ENCODE peak calls at places on chromosomes 7 and 10, in four cellular contexts. One of them, this sample, is unnamed. For H3K27me3, the result is how much of the 10 kb centered on the place peaks cover.

GRCh38 chr7:131219277-131220041 is 108.2 kb upstream of the MKLN1 start:
- DNase-seq in AG04450: no peak
- DNase-seq in ovary: no peak
- DNase-seq in mammary epithelial cell: no peak
- DNase-seq in this sample: no peak

GRCh38 chr10:31757374-31757773 is 171.3 kb downstream of the ARHGAP12 start:
- DNase-seq in ovary: peak
- DNase-seq in AG04450: no peak
- DNase-seq in mammary epithelial cell: no peak
- DNase-seq in this sample: no peak

GRCh38 chr10:7808686-7809267 is 9.5 kb upstream of the TAF3 start:
- DNase-seq in ovary: no peak
- DNase-seq in AG04450: no peak
- DNase-seq in mammary epithelial cell: no peak
- DNase-seq in this sample: no peak

GRCh38 chr10:77606751-77607150 is 30.9 kb downstream of the KCNMA1 start:
- DNase-seq in AG04450: no peak
- DNase-seq in mammary epithelial cell: peak
- DNase-seq in ovary: no peak
- DNase-seq in this sample: peak

GRCh38 chr7:80630611-80631010 is 7.8 kb upstream of the CD36 start:
- DNase-seq in mammary epithelial cell: peak
- DNase-seq in ovary: no peak
- DNase-seq in AG04450: no peak
- DNase-seq in this sample: no peak

GRCh38 chr7:51256244-51256781 is 60.3 kb downstream of the COBL start:
- DNase-seq in mammary epithelial cell: no peak
- DNase-seq in ovary: no peak
- DNase-seq in AG04450: no peak
- DNase-seq in this sample: no peak

GRCh38 chr10:132319853-132320669 is 11.9 kb upstream of the LRRC27 start:
- DNase-seq in AG04450: peak
- DNase-seq in ovary: no peak
- DNase-seq in mammary epithelial cell: peak
- DNase-seq in this sample: no peak

GRCh38 chr7:124457841-124458240 is 307.8 kb downstream of the GPR37 start:
- DNase-seq in mammary epithelial cell: peak
- DNase-seq in AG04450: no peak
- DNase-seq in ovary: no peak
- DNase-seq in this sample: peak

GRCh38 chr10:70672993-70673928 is 955 bp downstream of the ADAMTS14 start:
- DNase-seq in ovary: no peak
- DNase-seq in mammary epithelial cell: peak
- DNase-seq in AG04450: peak
- DNase-seq in this sample: peak

GRCh38 chr10:70673929-70674559 is 1.7 kb downstream of the ADAMTS14 start:
- DNase-seq in AG04450: no peak
- DNase-seq in mammary epithelial cell: no peak
- DNase-seq in ovary: no peak
- DNase-seq in this sample: no peak

GRCh38 chr10:70675496-70676161 is 3.3 kb downstream of the ADAMTS14 start:
- DNase-seq in AG04450: no peak
- DNase-seq in mammary epithelial cell: no peak
- DNase-seq in ovary: no peak
- DNase-seq in this sample: no peak

GRCh38 chr10:70676511-70676910 is 4.2 kb downstream of the ADAMTS14 start:
- DNase-seq in mammary epithelial cell: no peak
- DNase-seq in ovary: no peak
- DNase-seq in AG04450: no peak
- DNase-seq in this sample: no peak

GRCh38 chr10:70674560-70675495 is 2.5 kb downstream of the ADAMTS14 start:
- DNase-seq in ovary: no peak
- DNase-seq in AG04450: no peak
- DNase-seq in mammary epithelial cell: no peak
- DNase-seq in this sample: no peak
- H3K27me3 ChIP-seq in ovary: under half
- H3K27me3 ChIP-seq in AG04450: under half
- H3K27me3 ChIP-seq in mammary epithelial cell: under half
- H3K27me3 ChIP-seq in this sample: half or more

GRCh38 chr7:30970594-30971094 is 6.9 kb downstream of the GHRHR start:
- DNase-seq in mammary epithelial cell: no peak
- DNase-seq in AG04450: no peak
- DNase-seq in ovary: no peak
- DNase-seq in this sample: no peak

GRCh38 chr7:30971440-30971839 is 7.7 kb downstream of the GHRHR start:
- DNase-seq in AG04450: no peak
- DNase-seq in ovary: no peak
- DNase-seq in mammary epithelial cell: no peak
- DNase-seq in this sample: no peak

GRCh38 chr7:30969604-30969970 is 5.8 kb downstream of the GHRHR start:
- DNase-seq in AG04450: no peak
- DNase-seq in ovary: no peak
- DNase-seq in mammary epithelial cell: no peak
- DNase-seq in this sample: no peak

GRCh38 chr7:30968747-30969603 is 5.2 kb downstream of the GHRHR start:
- DNase-seq in mammary epithelial cell: no peak
- DNase-seq in AG04450: no peak
- DNase-seq in ovary: no peak
- DNase-seq in this sample: no peak

GRCh38 chr7:30970074-30970473 is 6.3 kb downstream of the GHRHR start:
- DNase-seq in ovary: no peak
- DNase-seq in AG04450: no peak
- DNase-seq in mammary epithelial cell: no peak
- DNase-seq in this sample: no peak
- H3K27ac ChIP-seq in ovary: no peak
- H3K27ac ChIP-seq in AG04450: no peak
- H3K27ac ChIP-seq in mammary epithelial cell: no peak
- H3K27ac ChIP-seq in this sample: no peak

DNA sequence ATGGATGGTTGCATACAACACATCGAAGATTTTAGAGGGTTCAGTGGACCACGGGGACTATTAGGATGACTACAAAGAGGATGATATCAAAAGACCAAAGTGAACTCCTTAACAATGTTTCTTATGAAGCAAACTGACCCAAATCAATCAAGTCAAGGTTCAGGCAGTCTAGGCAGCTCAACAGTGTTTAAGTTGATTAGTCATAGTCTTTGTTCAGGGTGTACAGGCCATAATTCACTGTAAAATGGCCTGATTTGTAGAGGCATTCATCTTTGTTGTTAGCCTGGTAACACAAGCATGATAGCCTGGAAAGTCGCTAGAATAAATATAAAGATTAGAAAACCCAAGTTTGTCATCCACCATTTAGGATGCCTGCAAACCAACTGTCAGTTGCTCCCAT is 32.6 kb downstream of the ANTXRL start:
- DNase-seq in ovary: no peak
- DNase-seq in AG04450: no peak
- DNase-seq in mammary epithelial cell: no peak
- DNase-seq in this sample: no peak
- H3K27me3 ChIP-seq in ovary: under half
- H3K27me3 ChIP-seq in AG04450: under half
- H3K27me3 ChIP-seq in mammary epithelial cell: under half
- H3K27me3 ChIP-seq in this sample: under half

GRCh38 chr10:119001717-119002500 is 27.6 kb upstream of the NANOS1 start:
- DNase-seq in AG04450: no peak
- DNase-seq in mammary epithelial cell: no peak
- DNase-seq in ovary: no peak
- DNase-seq in this sample: no peak
- H3K27ac ChIP-seq in AG04450: no peak
- H3K27ac ChIP-seq in mammary epithelial cell: no peak
- H3K27ac ChIP-seq in ovary: no peak
- H3K27ac ChIP-seq in this sample: no peak

GRCh38 chr7:153509763-153510162 is 542.4 kb upstream of the DPP6 start:
- DNase-seq in AG04450: no peak
- DNase-seq in mammary epithelial cell: no peak
- DNase-seq in ovary: no peak
- DNase-seq in this sample: peak

GRCh38 chr7:153518201-153518984 is 533.8 kb upstream of the DPP6 start:
- DNase-seq in AG04450: no peak
- DNase-seq in ovary: no peak
- DNase-seq in mammary epithelial cell: peak
- DNase-seq in this sample: peak

GRCh38 chr7:153510674-153511073 is 541.5 kb upstream of the DPP6 start:
- DNase-seq in AG04450: no peak
- DNase-seq in mammary epithelial cell: no peak
- DNase-seq in ovary: no peak
- DNase-seq in this sample: no peak

GRCh38 chr7:153514006-153514405 is 538.2 kb upstream of the DPP6 start:
- DNase-seq in ovary: no peak
- DNase-seq in mammary epithelial cell: no peak
- DNase-seq in AG04450: no peak
- DNase-seq in this sample: no peak

GRCh38 chr7:153515359-153515758 is 536.8 kb upstream of the DPP6 start:
- DNase-seq in AG04450: no peak
- DNase-seq in ovary: no peak
- DNase-seq in mammary epithelial cell: no peak
- DNase-seq in this sample: no peak
- H3K27me3 ChIP-seq in AG04450: under half
- H3K27me3 ChIP-seq in ovary: under half
- H3K27me3 ChIP-seq in mammary epithelial cell: under half
- H3K27me3 ChIP-seq in this sample: under half

DNA sequence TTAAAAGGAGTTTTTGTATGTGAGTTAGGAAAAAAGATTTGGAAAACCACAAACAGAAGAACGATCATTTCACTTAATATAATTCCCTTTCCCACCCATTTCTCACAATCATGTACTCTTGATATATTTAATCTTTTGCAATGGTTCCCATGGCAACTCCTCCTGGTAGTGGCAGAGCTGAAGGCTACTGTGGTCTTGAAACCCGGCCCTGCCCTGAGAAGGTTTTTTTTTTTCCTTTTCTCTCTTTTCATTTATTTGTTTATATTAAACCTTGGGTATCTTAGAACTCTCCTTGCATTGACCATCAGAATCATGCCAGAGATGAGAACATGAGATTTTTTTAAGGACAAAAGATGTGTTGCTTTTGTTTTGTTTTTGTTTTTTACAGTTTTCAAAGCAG is 566.1 kb upstream of the NRP1 start:
- DNase-seq in mammary epithelial cell: peak
- DNase-seq in AG04450: no peak
- DNase-seq in ovary: no peak
- DNase-seq in this sample: no peak
- H3K27ac ChIP-seq in mammary epithelial cell: peak
- H3K27ac ChIP-seq in AG04450: no peak
- H3K27ac ChIP-seq in ovary: peak
- H3K27ac ChIP-seq in this sample: no peak

DNA sequence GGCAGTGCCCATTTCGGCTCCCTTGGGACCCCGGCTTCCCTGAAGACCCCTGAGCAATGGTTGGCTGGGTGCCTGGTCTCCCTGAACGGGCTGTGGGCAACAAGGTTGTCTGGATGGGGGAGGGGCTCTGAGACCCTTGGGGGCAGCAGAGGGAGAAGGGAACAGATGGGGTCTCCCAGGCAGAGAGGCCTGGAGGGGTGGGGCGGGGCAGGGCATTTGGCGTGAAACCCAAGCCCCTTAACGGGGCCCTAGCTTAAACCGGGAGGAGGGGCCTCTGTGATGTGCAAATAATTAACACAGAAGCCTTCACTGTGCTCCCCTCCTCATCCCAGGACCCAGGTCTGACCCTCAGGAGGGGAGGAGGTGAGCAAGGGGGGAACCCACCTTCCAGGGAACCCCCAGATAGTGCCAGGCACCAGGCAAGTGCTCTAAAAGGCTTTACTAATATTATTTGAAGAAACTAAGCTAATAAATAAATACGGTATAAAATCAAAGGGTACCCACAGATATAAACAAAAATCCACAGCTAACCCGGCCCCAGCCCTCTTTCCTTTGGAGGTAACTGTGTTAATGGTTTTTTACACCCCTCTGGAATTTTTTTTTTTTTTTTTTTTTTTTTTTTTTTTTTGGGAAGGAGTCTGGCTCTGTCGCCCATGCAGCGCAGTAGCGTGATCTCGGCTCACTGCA is 170.8 kb downstream of the RNF216 start:
- DNase-seq in ovary: no peak
- DNase-seq in AG04450: no peak
- DNase-seq in mammary epithelial cell: no peak
- DNase-seq in this sample: no peak
- H3K27me3 ChIP-seq in ovary: under half
- H3K27me3 ChIP-seq in AG04450: under half
- H3K27me3 ChIP-seq in mammary epithelial cell: under half
- H3K27me3 ChIP-seq in this sample: under half

DNA sequence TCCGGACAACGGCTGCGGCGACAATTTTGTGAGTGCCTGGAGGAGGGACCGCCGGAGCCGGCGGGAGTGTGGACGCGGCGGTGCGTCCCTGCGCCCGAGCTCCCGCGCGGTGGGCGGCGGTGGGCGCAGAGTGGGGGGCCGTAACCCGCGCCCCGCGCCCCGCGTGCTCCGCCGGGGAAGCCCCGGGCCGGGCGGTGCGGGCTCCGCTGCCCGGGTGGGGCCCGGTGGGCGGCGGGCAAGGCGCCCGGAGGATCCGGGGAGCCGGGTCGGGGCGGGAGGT is 425 bp downstream of the MTURN start:
- DNase-seq in mammary epithelial cell: no peak
- DNase-seq in AG04450: no peak
- DNase-seq in ovary: no peak
- DNase-seq in this sample: no peak
- H3K27ac ChIP-seq in mammary epithelial cell: peak
- H3K27ac ChIP-seq in AG04450: no peak
- H3K27ac ChIP-seq in ovary: peak
- H3K27ac ChIP-seq in this sample: peak

DNA sequence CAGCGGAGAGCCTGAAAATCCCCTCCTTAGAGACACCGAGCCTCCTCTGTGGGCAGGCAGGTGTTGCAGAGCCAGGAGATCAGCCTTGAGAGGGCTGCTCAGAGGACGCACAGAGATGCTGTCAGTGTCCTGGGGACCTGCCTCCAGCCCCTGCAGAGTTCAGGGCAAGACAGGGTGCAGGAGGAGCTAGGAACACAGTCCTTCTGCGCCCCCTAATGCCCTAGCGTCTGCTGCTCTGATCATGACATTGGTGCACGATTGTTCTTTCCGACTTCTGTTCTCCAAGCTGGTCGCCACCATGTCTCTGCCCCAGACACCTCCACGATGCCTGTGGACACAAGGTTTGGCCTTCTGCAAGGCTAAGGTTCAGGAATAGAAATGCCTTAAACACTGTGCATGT is 613.7 kb upstream of the MKI67 start:
- DNase-seq in ovary: no peak
- DNase-seq in mammary epithelial cell: no peak
- DNase-seq in AG04450: no peak
- DNase-seq in this sample: no peak
- H3K27me3 ChIP-seq in ovary: under half
- H3K27me3 ChIP-seq in mammary epithelial cell: under half
- H3K27me3 ChIP-seq in AG04450: under half
- H3K27me3 ChIP-seq in this sample: under half